ENCODE peak calls at places on chromosomes 16 and 17, in seven cellular contexts. One of them, this sample, is unnamed.

GRCh38 chr16:28155293-28155692 is 56.5 kb downstream of the XPO6 start:
- DNase-seq in NCI-H510A treated with DMSO at 0.1 percent for 48 hours: peak; percentile 71
- DNase-seq in neural progenitor cell: no peak
- DNase-seq in prostate gland: no peak
- DNase-seq in COR-L47: no peak
- DNase-seq in heart right ventricle: no peak
- DNase-seq in cardiac fibroblast: no peak
- DNase-seq in this sample: no peak

GRCh38 chr16:67431077-67431804 is at the start of gene HSD11B2:
- DNase-seq in NCI-H510A treated with DMSO at 0.1 percent for 48 hours: peak; percentile 37
- DNase-seq in neural progenitor cell: peak; percentile 91
- DNase-seq in prostate gland: peak; percentile 39
- DNase-seq in COR-L47: peak; percentile 86
- DNase-seq in heart right ventricle: peak; percentile 52
- DNase-seq in cardiac fibroblast: peak; percentile 52
- DNase-seq in this sample: peak; percentile 93

GRCh38 chr17:48563867-48564199 is 14.3 kb downstream of the HOXB4 start:
- DNase-seq in NCI-H510A treated with DMSO at 0.1 percent for 48 hours: no peak
- DNase-seq in neural progenitor cell: no peak
- DNase-seq in prostate gland: no peak
- DNase-seq in COR-L47: no peak
- DNase-seq in heart right ventricle: no peak
- DNase-seq in cardiac fibroblast: no peak
- DNase-seq in this sample: no peak

GRCh38 chr16:47815655-47816054 is 340.1 kb downstream of the ABCC12 start:
- DNase-seq in NCI-H510A treated with DMSO at 0.1 percent for 48 hours: no peak
- DNase-seq in neural progenitor cell: no peak
- DNase-seq in prostate gland: no peak
- DNase-seq in COR-L47: no peak
- DNase-seq in heart right ventricle: no peak
- DNase-seq in cardiac fibroblast: no peak
- DNase-seq in this sample: no peak

GRCh38 chr17:41464682-41465081 is 2.5 kb downstream of the KRT32 start:
- DNase-seq in NCI-H510A treated with DMSO at 0.1 percent for 48 hours: no peak
- DNase-seq in neural progenitor cell: no peak
- DNase-seq in prostate gland: peak; percentile 87
- DNase-seq in COR-L47: peak; percentile 33
- DNase-seq in heart right ventricle: peak; percentile 37
- DNase-seq in cardiac fibroblast: peak; percentile 90
- DNase-seq in this sample: no peak

GRCh38 chr17:39231587-39232551 is 6.1 kb upstream of the STAC2 start:
- DNase-seq in NCI-H510A treated with DMSO at 0.1 percent for 48 hours: no peak
- DNase-seq in neural progenitor cell: peak; percentile 78
- DNase-seq in prostate gland: no peak
- DNase-seq in COR-L47: peak; percentile 15
- DNase-seq in heart right ventricle: peak; percentile 53
- DNase-seq in cardiac fibroblast: peak; percentile 62
- DNase-seq in this sample: peak; percentile 86

GRCh38 chr17:49224198-49224996 is 6.2 kb downstream of the PHOSPHO1 start:
- DNase-seq in NCI-H510A treated with DMSO at 0.1 percent for 48 hours: peak; percentile 78
- DNase-seq in neural progenitor cell: peak; percentile 53
- DNase-seq in prostate gland: peak; percentile 10
- DNase-seq in COR-L47: no peak
- DNase-seq in heart right ventricle: peak; percentile 34
- DNase-seq in cardiac fibroblast: no peak
- DNase-seq in this sample: peak; percentile 50

GRCh38 chr17:2598166-2598565 is 4.7 kb downstream of the PAFAH1B1 start:
- DNase-seq in NCI-H510A treated with DMSO at 0.1 percent for 48 hours: no peak
- DNase-seq in neural progenitor cell: no peak
- DNase-seq in prostate gland: no peak
- DNase-seq in COR-L47: no peak
- DNase-seq in heart right ventricle: no peak
- DNase-seq in cardiac fibroblast: peak; percentile 68
- DNase-seq in this sample: no peak

GRCh38 chr17:39643271-39643670 is 6.3 kb downstream of the STARD3 start:
- DNase-seq in NCI-H510A treated with DMSO at 0.1 percent for 48 hours: no peak
- DNase-seq in neural progenitor cell: no peak
- DNase-seq in prostate gland: no peak
- DNase-seq in COR-L47: no peak
- DNase-seq in heart right ventricle: no peak
- DNase-seq in cardiac fibroblast: no peak
- DNase-seq in this sample: no peak

GRCh38 chr17:40419559-40420331 is 2.0 kb upstream of the TOP2A start:
- DNase-seq in NCI-H510A treated with DMSO at 0.1 percent for 48 hours: peak; percentile 23
- DNase-seq in neural progenitor cell: peak; percentile 34
- DNase-seq in prostate gland: no peak
- DNase-seq in COR-L47: peak; percentile 5
- DNase-seq in heart right ventricle: no peak
- DNase-seq in cardiac fibroblast: no peak
- DNase-seq in this sample: peak; percentile 47

GRCh38 chr17:48113201-48113676 is 5.7 kb downstream of the SNX11 start:
- DNase-seq in NCI-H510A treated with DMSO at 0.1 percent for 48 hours: no peak
- DNase-seq in neural progenitor cell: no peak
- DNase-seq in prostate gland: no peak
- DNase-seq in COR-L47: no peak
- DNase-seq in heart right ventricle: no peak
- DNase-seq in cardiac fibroblast: peak; percentile 29
- DNase-seq in this sample: no peak

GRCh38 chr16:19265531-19265930 is 20.0 kb upstream of the CLEC19A start:
- DNase-seq in NCI-H510A treated with DMSO at 0.1 percent for 48 hours: no peak
- DNase-seq in neural progenitor cell: peak; percentile 25
- DNase-seq in prostate gland: no peak
- DNase-seq in COR-L47: no peak
- DNase-seq in heart right ventricle: no peak
- DNase-seq in cardiac fibroblast: no peak
- DNase-seq in this sample: no peak

GRCh38 chr16:50099957-50100648 is 34.3 kb downstream of the HEATR3 start:
- DNase-seq in NCI-H510A treated with DMSO at 0.1 percent for 48 hours: peak; percentile 80
- DNase-seq in neural progenitor cell: no peak
- DNase-seq in prostate gland: peak; percentile 8
- DNase-seq in COR-L47: no peak
- DNase-seq in heart right ventricle: no peak
- DNase-seq in cardiac fibroblast: no peak
- DNase-seq in this sample: no peak

GRCh38 chr16:13110124-13110796 is 208.9 kb downstream of the SHISA9 start:
- DNase-seq in NCI-H510A treated with DMSO at 0.1 percent for 48 hours: no peak
- DNase-seq in neural progenitor cell: peak; percentile 56
- DNase-seq in prostate gland: no peak
- DNase-seq in COR-L47: no peak
- DNase-seq in heart right ventricle: no peak
- DNase-seq in cardiac fibroblast: no peak
- DNase-seq in this sample: no peak